ENCODE peak calls at places on chromosome 13, in eight cellular contexts. One of them, this sample, is unnamed.
A peak's percentile ranks its signal among the peaks of the same experiment; 100 is the strongest.

GRCh38 chr13:110506396-110506795 is 55.1 kb downstream of the RAB20 start:
- DNase-seq in effector memory CD4-positive, alpha-beta T cell: no peak
- DNase-seq in heart right ventricle: no peak
- DNase-seq in thoracic aorta: no peak
- DNase-seq in body of pancreas: peak; percentile 37
- DNase-seq in aorta: no peak
- DNase-seq in fibroblast of lung: no peak
- DNase-seq in GM23248: no peak
- DNase-seq in this sample: peak; percentile 47

GRCh38 chr13:37651371-37651770 is 52.8 kb upstream of the POSTN start:
- DNase-seq in effector memory CD4-positive, alpha-beta T cell: no peak
- DNase-seq in heart right ventricle: no peak
- DNase-seq in thoracic aorta: no peak
- DNase-seq in body of pancreas: no peak
- DNase-seq in aorta: no peak
- DNase-seq in fibroblast of lung: no peak
- DNase-seq in GM23248: no peak
- DNase-seq in this sample: no peak

GRCh38 chr13:46166221-46166584 is 15.8 kb downstream of the LCP1 start:
- DNase-seq in effector memory CD4-positive, alpha-beta T cell: no peak
- DNase-seq in heart right ventricle: no peak
- DNase-seq in thoracic aorta: no peak
- DNase-seq in body of pancreas: no peak
- DNase-seq in aorta: no peak
- DNase-seq in fibroblast of lung: no peak
- DNase-seq in GM23248: no peak
- DNase-seq in this sample: no peak

GRCh38 chr13:27973956-27974662 is 5.0 kb upstream of the CDX2 start:
- DNase-seq in effector memory CD4-positive, alpha-beta T cell: no peak
- DNase-seq in heart right ventricle: no peak
- DNase-seq in thoracic aorta: no peak
- DNase-seq in body of pancreas: no peak
- DNase-seq in aorta: no peak
- DNase-seq in fibroblast of lung: no peak
- DNase-seq in GM23248: no peak
- DNase-seq in this sample: no peak

GRCh38 chr13:75195479-75196111 is 286.4 kb downstream of the TBC1D4 start:
- DNase-seq in effector memory CD4-positive, alpha-beta T cell: no peak
- DNase-seq in heart right ventricle: no peak
- DNase-seq in thoracic aorta: no peak
- DNase-seq in body of pancreas: no peak
- DNase-seq in aorta: no peak
- DNase-seq in fibroblast of lung: no peak
- DNase-seq in GM23248: no peak
- DNase-seq in this sample: no peak

GRCh38 chr13:30796132-30796832 is 60.9 kb downstream of the ALOX5AP start:
- DNase-seq in effector memory CD4-positive, alpha-beta T cell: peak; percentile 4
- DNase-seq in heart right ventricle: no peak
- DNase-seq in thoracic aorta: no peak
- DNase-seq in body of pancreas: peak; percentile 21
- DNase-seq in aorta: no peak
- DNase-seq in fibroblast of lung: peak; percentile 80
- DNase-seq in GM23248: peak; percentile 78
- DNase-seq in this sample: no peak

GRCh38 chr13:39106216-39106995 is 68.2 kb downstream of the NHLRC3 start:
- DNase-seq in effector memory CD4-positive, alpha-beta T cell: no peak
- DNase-seq in heart right ventricle: no peak
- DNase-seq in thoracic aorta: no peak
- DNase-seq in body of pancreas: no peak
- DNase-seq in aorta: no peak
- DNase-seq in fibroblast of lung: no peak
- DNase-seq in GM23248: no peak
- DNase-seq in this sample: no peak

GRCh38 chr13:43348397-43348796 is 325.0 kb downstream of the DNAJC15 start:
- DNase-seq in effector memory CD4-positive, alpha-beta T cell: no peak
- DNase-seq in heart right ventricle: no peak
- DNase-seq in thoracic aorta: no peak
- DNase-seq in body of pancreas: no peak
- DNase-seq in aorta: no peak
- DNase-seq in fibroblast of lung: peak; percentile 79
- DNase-seq in GM23248: peak; percentile 16
- DNase-seq in this sample: no peak

GRCh38 chr13:59247166-59247565 is 916.6 kb downstream of the DIAPH3 start:
- DNase-seq in effector memory CD4-positive, alpha-beta T cell: no peak
- DNase-seq in heart right ventricle: peak; percentile 71
- DNase-seq in thoracic aorta: no peak
- DNase-seq in body of pancreas: peak; percentile 55
- DNase-seq in aorta: no peak
- DNase-seq in fibroblast of lung: no peak
- DNase-seq in GM23248: no peak
- DNase-seq in this sample: peak; percentile 45

GRCh38 chr13:50726164-50726563 is 117.3 kb downstream of the DLEU7 start:
- DNase-seq in effector memory CD4-positive, alpha-beta T cell: no peak
- DNase-seq in heart right ventricle: no peak
- DNase-seq in thoracic aorta: no peak
- DNase-seq in body of pancreas: no peak
- DNase-seq in aorta: no peak
- DNase-seq in fibroblast of lung: no peak
- DNase-seq in GM23248: no peak
- DNase-seq in this sample: no peak

GRCh38 chr13:79659161-79659560 is 178.2 kb downstream of the NDFIP2 start:
- DNase-seq in effector memory CD4-positive, alpha-beta T cell: no peak
- DNase-seq in heart right ventricle: peak; percentile 59
- DNase-seq in thoracic aorta: no peak
- DNase-seq in body of pancreas: peak; percentile 41
- DNase-seq in aorta: no peak
- DNase-seq in fibroblast of lung: peak; percentile 51
- DNase-seq in GM23248: no peak
- DNase-seq in this sample: no peak

GRCh38 chr13:61670384-61671161 is 254.9 kb upstream of the PCDH20 start:
- DNase-seq in effector memory CD4-positive, alpha-beta T cell: no peak
- DNase-seq in heart right ventricle: no peak
- DNase-seq in thoracic aorta: no peak
- DNase-seq in body of pancreas: no peak
- DNase-seq in aorta: no peak
- DNase-seq in fibroblast of lung: no peak
- DNase-seq in GM23248: no peak
- DNase-seq in this sample: no peak

GRCh38 chr13:41917641-41918040 is 43.3 kb downstream of the VWA8 start:
- DNase-seq in effector memory CD4-positive, alpha-beta T cell: no peak
- DNase-seq in heart right ventricle: no peak
- DNase-seq in thoracic aorta: no peak
- DNase-seq in body of pancreas: no peak
- DNase-seq in aorta: no peak
- DNase-seq in fibroblast of lung: peak; percentile 78
- DNase-seq in GM23248: peak; percentile 72
- DNase-seq in this sample: no peak

GRCh38 chr13:23610187-23610576 is 40.0 kb downstream of the TNFRSF19 start:
- DNase-seq in effector memory CD4-positive, alpha-beta T cell: no peak
- DNase-seq in heart right ventricle: peak; percentile 34
- DNase-seq in thoracic aorta: no peak
- DNase-seq in body of pancreas: no peak
- DNase-seq in aorta: no peak
- DNase-seq in fibroblast of lung: peak; percentile 51
- DNase-seq in GM23248: peak; percentile 51
- DNase-seq in this sample: no peak

GRCh38 chr13:38979891-38980627 is 10.6 kb downstream of the STOML3 start:
- DNase-seq in effector memory CD4-positive, alpha-beta T cell: no peak
- DNase-seq in heart right ventricle: peak; percentile 61
- DNase-seq in thoracic aorta: no peak
- DNase-seq in body of pancreas: peak; percentile 74
- DNase-seq in aorta: no peak
- DNase-seq in fibroblast of lung: no peak
- DNase-seq in GM23248: peak; percentile 9
- DNase-seq in this sample: no peak

GRCh38 chr13:40096357-40096911 is 441.0 kb downstream of the COG6 start:
- DNase-seq in effector memory CD4-positive, alpha-beta T cell: peak; percentile 9
- DNase-seq in heart right ventricle: no peak
- DNase-seq in thoracic aorta: no peak
- DNase-seq in body of pancreas: no peak
- DNase-seq in aorta: no peak
- DNase-seq in fibroblast of lung: no peak
- DNase-seq in GM23248: no peak
- DNase-seq in this sample: no peak

GRCh38 chr13:66933994-66934393 is 296.1 kb downstream of the PCDH9 start:
- DNase-seq in effector memory CD4-positive, alpha-beta T cell: no peak
- DNase-seq in heart right ventricle: no peak
- DNase-seq in thoracic aorta: no peak
- DNase-seq in body of pancreas: no peak
- DNase-seq in aorta: no peak
- DNase-seq in fibroblast of lung: peak; percentile 96
- DNase-seq in GM23248: peak; percentile 2
- DNase-seq in this sample: no peak

DNA sequence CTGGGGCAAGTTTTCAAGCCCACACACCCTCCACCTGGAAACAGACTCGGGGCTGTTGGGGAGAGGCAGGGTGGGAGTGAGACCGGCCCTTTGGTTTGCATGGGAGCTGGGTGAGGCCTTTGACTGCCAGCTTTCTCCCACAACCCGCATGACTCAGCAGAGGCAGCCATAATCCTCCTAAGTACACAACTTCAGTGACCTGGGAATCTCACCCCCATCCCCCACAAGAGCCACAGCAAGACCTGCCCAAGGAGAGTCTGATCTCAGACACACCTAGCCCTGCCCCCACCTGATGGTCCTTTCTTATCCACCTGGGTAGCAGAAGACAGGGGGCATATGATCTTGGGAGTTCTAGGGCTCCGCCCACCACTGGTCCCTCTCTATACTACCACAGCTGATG is 1615.4 kb downstream of the EFNB2 start:
- DNase-seq in effector memory CD4-positive, alpha-beta T cell: no peak
- DNase-seq in heart right ventricle: no peak
- DNase-seq in thoracic aorta: no peak
- DNase-seq in body of pancreas: no peak
- DNase-seq in aorta: no peak
- DNase-seq in fibroblast of lung: no peak
- DNase-seq in GM23248: no peak
- DNase-seq in this sample: no peak
- H3K9me3 ChIP-seq in effector memory CD4-positive, alpha-beta T cell: no peaks in the 10 kb centered on the region
- H3K9me3 ChIP-seq in heart right ventricle: no peaks in the 10 kb centered on the region
- H3K9me3 ChIP-seq in thoracic aorta: no peaks in the 10 kb centered on the region
- H3K9me3 ChIP-seq in body of pancreas: no peaks in the 10 kb centered on the region
- H3K9me3 ChIP-seq in aorta: no peaks in the 10 kb centered on the region
- H3K9me3 ChIP-seq in fibroblast of lung: no peaks in the 10 kb centered on the region
- H3K9me3 ChIP-seq in GM23248: no peaks in the 10 kb centered on the region
- H3K9me3 ChIP-seq in this sample: no peaks in the 10 kb centered on the region

DNA sequence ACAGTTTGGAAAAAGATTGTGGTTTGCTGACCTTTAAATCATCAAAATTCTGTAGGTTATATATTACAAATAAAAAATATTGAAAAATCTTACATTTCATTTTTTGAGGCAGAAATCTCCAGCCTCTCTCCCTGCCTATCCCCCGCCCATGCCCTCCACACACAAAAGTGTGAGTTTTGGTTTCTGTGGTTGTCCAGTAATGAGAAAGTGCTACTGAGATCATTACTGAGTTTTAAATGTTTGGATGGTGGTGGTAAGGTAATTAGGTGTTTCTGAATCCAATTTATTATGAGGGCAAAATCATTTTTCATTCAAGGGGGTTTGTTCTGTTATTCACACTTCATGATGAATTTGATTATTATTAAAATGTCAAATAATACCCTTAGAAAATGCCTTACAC is 448.0 kb upstream of the SLC10A2 start:
- DNase-seq in effector memory CD4-positive, alpha-beta T cell: no peak
- DNase-seq in heart right ventricle: no peak
- DNase-seq in thoracic aorta: no peak
- DNase-seq in body of pancreas: no peak
- DNase-seq in aorta: no peak
- DNase-seq in fibroblast of lung: no peak
- DNase-seq in GM23248: no peak
- DNase-seq in this sample: no peak
- H3K9me3 ChIP-seq in effector memory CD4-positive, alpha-beta T cell: no peaks in the 10 kb centered on the region
- H3K9me3 ChIP-seq in heart right ventricle: no peaks in the 10 kb centered on the region
- H3K9me3 ChIP-seq in thoracic aorta: no peaks in the 10 kb centered on the region
- H3K9me3 ChIP-seq in body of pancreas: no peaks in the 10 kb centered on the region
- H3K9me3 ChIP-seq in aorta: no peaks in the 10 kb centered on the region
- H3K9me3 ChIP-seq in fibroblast of lung: no peaks in the 10 kb centered on the region
- H3K9me3 ChIP-seq in GM23248: no peaks in the 10 kb centered on the region
- H3K9me3 ChIP-seq in this sample: no peaks in the 10 kb centered on the region

GRCh38 chr13:111512707-111513106 is 192.3 kb downstream of the TEX29 start:
- DNase-seq in effector memory CD4-positive, alpha-beta T cell: no peak
- DNase-seq in heart right ventricle: no peak
- DNase-seq in thoracic aorta: no peak
- DNase-seq in body of pancreas: no peak
- DNase-seq in aorta: no peak
- DNase-seq in fibroblast of lung: no peak
- DNase-seq in GM23248: no peak
- DNase-seq in this sample: no peak

GRCh38 chr13:111513766-111514611 is 193.5 kb downstream of the TEX29 start:
- DNase-seq in effector memory CD4-positive, alpha-beta T cell: no peak
- DNase-seq in heart right ventricle: no peak
- DNase-seq in thoracic aorta: no peak
- DNase-seq in body of pancreas: no peak
- DNase-seq in aorta: no peak
- DNase-seq in fibroblast of lung: no peak
- DNase-seq in GM23248: no peak
- DNase-seq in this sample: no peak

GRCh38 chr13:111511219-111511732 is 190.8 kb downstream of the TEX29 start:
- DNase-seq in effector memory CD4-positive, alpha-beta T cell: no peak
- DNase-seq in heart right ventricle: no peak
- DNase-seq in thoracic aorta: no peak
- DNase-seq in body of pancreas: no peak
- DNase-seq in aorta: no peak
- DNase-seq in fibroblast of lung: no peak
- DNase-seq in GM23248: no peak
- DNase-seq in this sample: no peak

GRCh38 chr13:111510502-111511218 is 190.2 kb downstream of the TEX29 start:
- DNase-seq in effector memory CD4-positive, alpha-beta T cell: no peak
- DNase-seq in heart right ventricle: no peak
- DNase-seq in thoracic aorta: no peak
- DNase-seq in body of pancreas: no peak
- DNase-seq in aorta: peak; percentile 61
- DNase-seq in fibroblast of lung: no peak
- DNase-seq in GM23248: no peak
- DNase-seq in this sample: no peak

GRCh38 chr13:111511805-111512504 is 191.5 kb downstream of the TEX29 start:
- DNase-seq in effector memory CD4-positive, alpha-beta T cell: no peak
- DNase-seq in heart right ventricle: no peak
- DNase-seq in thoracic aorta: no peak
- DNase-seq in body of pancreas: no peak
- DNase-seq in aorta: no peak
- DNase-seq in fibroblast of lung: no peak
- DNase-seq in GM23248: no peak
- DNase-seq in this sample: no peak
- H3K9me3 ChIP-seq in effector memory CD4-positive, alpha-beta T cell: no peaks in the 10 kb centered on the region
- H3K9me3 ChIP-seq in heart right ventricle: no peaks in the 10 kb centered on the region
- H3K9me3 ChIP-seq in thoracic aorta: no peaks in the 10 kb centered on the region
- H3K9me3 ChIP-seq in body of pancreas: no peaks in the 10 kb centered on the region
- H3K9me3 ChIP-seq in aorta: no peaks in the 10 kb centered on the region
- H3K9me3 ChIP-seq in fibroblast of lung: no peaks in the 10 kb centered on the region
- H3K9me3 ChIP-seq in GM23248: no peaks in the 10 kb centered on the region
- H3K9me3 ChIP-seq in this sample: no peaks in the 10 kb centered on the region

DNA sequence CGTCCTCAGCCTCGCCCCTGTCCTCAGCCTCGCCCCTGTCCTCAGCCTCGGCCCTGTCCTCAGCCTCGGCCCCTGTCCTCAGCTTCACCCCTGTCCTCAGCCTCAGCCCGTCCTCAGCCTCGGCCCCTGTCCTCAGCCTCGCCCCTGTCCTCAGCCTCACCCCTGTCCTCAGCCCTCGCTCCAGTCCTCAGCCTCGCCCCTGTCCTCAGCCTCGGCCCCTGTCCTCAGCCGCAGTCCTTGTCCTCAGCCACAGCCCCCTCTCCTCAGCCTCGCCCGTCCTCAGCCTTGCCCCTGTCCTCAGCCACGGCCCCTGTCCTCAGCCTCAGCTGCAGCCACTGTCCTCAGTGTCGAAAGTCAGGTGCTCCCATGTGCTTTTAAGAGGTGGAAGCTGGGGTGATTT is 10.5 kb downstream of the C13orf46 start:
- DNase-seq in effector memory CD4-positive, alpha-beta T cell: no peak
- DNase-seq in heart right ventricle: no peak
- DNase-seq in thoracic aorta: no peak
- DNase-seq in body of pancreas: no peak
- DNase-seq in aorta: peak; percentile 60
- DNase-seq in fibroblast of lung: no peak
- DNase-seq in GM23248: no peak
- DNase-seq in this sample: peak; percentile 14
- H3K9me3 ChIP-seq in effector memory CD4-positive, alpha-beta T cell: no peaks in the 10 kb centered on the region
- H3K9me3 ChIP-seq in heart right ventricle: peaks cover 16% of the 10 kb centered on the region
- H3K9me3 ChIP-seq in thoracic aorta: no peaks in the 10 kb centered on the region
- H3K9me3 ChIP-seq in body of pancreas: no peaks in the 10 kb centered on the region
- H3K9me3 ChIP-seq in aorta: no peaks in the 10 kb centered on the region
- H3K9me3 ChIP-seq in fibroblast of lung: no peaks in the 10 kb centered on the region
- H3K9me3 ChIP-seq in GM23248: no peaks in the 10 kb centered on the region
- H3K9me3 ChIP-seq in this sample: no peaks in the 10 kb centered on the region